ENCODE peak calls at places on chromosomes 4 and X, in seven cellular contexts. U is left lung, B is testis, O is tibial nerve, V is stomach, C is astrocyte, Z is transverse colon. H is an unnamed sample. For H3K36me3, the result is how much of the 10 kb centered on the place peaks cover.

GRCh38 chrX:129945131-129945530 is 37.3 kb upstream of the BCORL1 start:
- DNase-seq in U (no peak), C (no peak), B (no peak), V (no peak), O (no peak), Z (no peak), H (no peak)

GRCh38 chr4:112170451-112170993 is 25.3 kb downstream of the FAM241A start:
- DNase-seq in C (peak), Z (no peak), B (no peak), U (no peak), V (no peak), O (no peak), H (no peak)

GRCh38 chr4:123536225-123536624 is 139.6 kb downstream of the SPRY1 start:
- DNase-seq in Z (no peak), U (no peak), C (no peak), O (no peak), V (no peak), B (no peak), H (no peak)

GRCh38 chr4:7632341-7632740 is 197.6 kb upstream of the PSAPL1 start:
- DNase-seq in B (no peak), C (no peak), O (no peak), V (no peak), Z (no peak), U (no peak), H (peak)

GRCh38 chr4:149638073-149638472 is 177.6 kb downstream of the IQCM start:
- DNase-seq in O (no peak), B (no peak), V (no peak), U (no peak), Z (no peak), C (peak), H (no peak)

GRCh38 chrX:50100188-50100587 is 100.6 kb downstream of the AKAP4 start:
- DNase-seq in U (no peak), V (no peak), O (no peak), B (peak), C (no peak), Z (no peak), H (no peak)

GRCh38 chrX:153733651-153734240 is 9.1 kb downstream of the ABCD1 start:
- DNase-seq in V (no peak), Z (no peak), O (no peak), U (no peak), C (no peak), B (no peak), H (no peak)

GRCh38 chrX:139890991-139891700 is 41.7 kb downstream of the ATP11C start:
- DNase-seq in O (no peak), Z (no peak), U (no peak), C (peak), B (no peak), V (no peak), H (no peak)

GRCh38 chrX:110002300-110003166 is at the start of gene TMEM164:
- DNase-seq in C (peak), B (peak), U (peak), O (peak), V (peak), Z (peak), H (peak)

GRCh38 chr4:85808864-85809263 is 333.9 kb downstream of the ARHGAP24 start:
- DNase-seq in O (no peak), U (no peak), C (no peak), Z (no peak), B (no peak), V (no peak), H (no peak)

GRCh38 chrX:50962156-50962555 is 51.6 kb downstream of the BMP15 start:
- DNase-seq in B (no peak), V (no peak), C (no peak), Z (no peak), U (no peak), O (no peak), H (no peak)

GRCh38 chr4:8149664-8150063 is 8.9 kb downstream of the ABLIM2 start:
- DNase-seq in U (no peak), V (no peak), Z (no peak), O (no peak), C (no peak), B (no peak), H (peak)

GRCh38 chr4:133565379-133565778 is 416.3 kb downstream of the PCDH10 start:
- DNase-seq in B (no peak), Z (no peak), O (no peak), U (no peak), V (no peak), C (peak), H (no peak)

GRCh38 chrX:43961699-43962098 is 11.5 kb downstream of the NDP start:
- DNase-seq in U (no peak), C (no peak), B (no peak), V (no peak), O (no peak), Z (no peak), H (no peak)

GRCh38 chr4:154009191-154009590 is 220.3 kb upstream of the SFRP2 start:
- DNase-seq in Z (no peak), O (no peak), V (no peak), U (no peak), B (no peak), C (no peak), H (no peak)

GRCh38 chrX:100685284-100685996 is 41.4 kb downstream of the SRPX2 start:
- DNase-seq in O (peak), B (peak), V (peak), U (no peak), C (peak), Z (peak), H (peak)

GRCh38 chr4:145099653-145100052 is 1.5 kb downstream of the ABCE1 start:
- DNase-seq in U (no peak), C (peak), O (no peak), V (no peak), Z (no peak), B (no peak), H (no peak)

GRCh38 chr4:55318135-55318534 is 27.9 kb upstream of the SRD5A3 start:
- DNase-seq in U (no peak), B (no peak), Z (no peak), C (peak), O (no peak), V (peak), H (no peak)

GRCh38 chrX:155962906-155963305 is 34.6 kb upstream of the IL9R start:
- DNase-seq in O (no peak), B (no peak), Z (no peak), C (no peak), U (no peak), V (no peak), H (no peak)

GRCh38 chr4:25113915-25114904 is 46.0 kb downstream of the SEPSECS start:
- DNase-seq in U (no peak), B (no peak), O (no peak), V (no peak), Z (no peak), C (peak), H (no peak)

GRCh38 chr4:80926446-80926845 is 104.1 kb upstream of the BMP3 start:
- DNase-seq in V (no peak), O (no peak), B (no peak), Z (no peak), U (no peak), C (no peak), H (no peak)

GRCh38 chrX:23656684-23657083 is 10.6 kb upstream of the PRDX4 start:
- DNase-seq in V (no peak), C (peak), O (no peak), Z (no peak), U (no peak), B (no peak), H (no peak)

GRCh38 chr4:40829586-40829985 is 79.8 kb downstream of the NSUN7 start:
- DNase-seq in U (peak), C (no peak), V (no peak), O (no peak), Z (no peak), B (peak), H (no peak)

GRCh38 chrX:36577006-36577405 is 431.2 kb upstream of the FAM47C start:
- DNase-seq in B (no peak), U (no peak), O (no peak), Z (no peak), C (no peak), V (no peak), H (no peak)

GRCh38 chr4:36206012-36206411 is 38.3 kb downstream of the ARAP2 start:
- DNase-seq in U (no peak), V (no peak), O (no peak), Z (no peak), C (no peak), B (no peak), H (peak)

DNA sequence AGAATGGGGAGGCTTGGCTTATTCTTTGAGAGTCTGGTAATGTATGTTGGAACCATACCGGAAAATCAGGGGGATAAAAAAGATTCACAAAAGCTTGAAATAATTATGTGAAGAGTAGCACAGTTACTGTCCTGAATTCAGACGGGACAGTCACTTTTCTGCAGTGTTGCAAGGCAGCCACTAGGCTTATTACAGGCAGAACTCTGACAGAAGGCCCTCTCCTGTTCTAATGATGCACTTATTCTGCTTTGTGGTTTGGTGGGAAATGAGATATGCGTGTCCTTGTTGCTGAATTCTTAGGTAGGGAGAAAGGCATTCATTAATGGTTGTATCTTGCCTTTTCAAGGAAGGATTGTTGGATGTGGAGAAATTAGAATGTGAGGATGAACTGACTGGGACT is 37.2 kb downstream of the GUCY1B1 start:
- DNase-seq in Z (no peak), U (no peak), B (no peak), C (peak), O (no peak), V (no peak), H (no peak)
- TF ChIP-seq CTCF in Z (peak), U (no peak), B (peak), C (peak), O (no peak), V (no peak), H (no peak)

GRCh38 chr4:113332701-113333100 is 283.2 kb downstream of the ANK2 start:
- DNase-seq in Z (no peak), V (no peak), U (no peak), B (no peak), C (no peak), O (no peak), H (no peak)

GRCh38 chr4:113331811-113332210 is 282.4 kb downstream of the ANK2 start:
- DNase-seq in V (no peak), B (no peak), C (no peak), U (no peak), Z (no peak), O (no peak), H (no peak)

GRCh38 chr4:113335771-113336170 is 286.3 kb downstream of the ANK2 start:
- DNase-seq in O (no peak), Z (no peak), U (no peak), V (no peak), B (no peak), C (no peak), H (no peak)

GRCh38 chr4:113339430-113339813 is 290.0 kb downstream of the ANK2 start:
- DNase-seq in V (no peak), Z (no peak), B (no peak), O (no peak), U (no peak), C (no peak), H (no peak)

GRCh38 chr4:113336556-113336955 is 287.1 kb downstream of the ANK2 start:
- DNase-seq in C (no peak), Z (no peak), O (no peak), B (no peak), V (no peak), U (no peak), H (no peak)
- H3K36me3 ChIP-seq in C (under half), Z (under half), O (under half), B (under half), V (under half), U (under half), H (under half)

GRCh38 chrX:123976671-123977316 is 15.3 kb downstream of the STAG2 start:
- DNase-seq in Z (no peak), O (no peak), V (no peak), B (no peak), U (no peak), C (no peak), H (no peak)
- TF ChIP-seq CTCF in Z (no peak), O (peak), V (no peak), B (no peak), U (no peak), C (peak), H (peak)

DNA sequence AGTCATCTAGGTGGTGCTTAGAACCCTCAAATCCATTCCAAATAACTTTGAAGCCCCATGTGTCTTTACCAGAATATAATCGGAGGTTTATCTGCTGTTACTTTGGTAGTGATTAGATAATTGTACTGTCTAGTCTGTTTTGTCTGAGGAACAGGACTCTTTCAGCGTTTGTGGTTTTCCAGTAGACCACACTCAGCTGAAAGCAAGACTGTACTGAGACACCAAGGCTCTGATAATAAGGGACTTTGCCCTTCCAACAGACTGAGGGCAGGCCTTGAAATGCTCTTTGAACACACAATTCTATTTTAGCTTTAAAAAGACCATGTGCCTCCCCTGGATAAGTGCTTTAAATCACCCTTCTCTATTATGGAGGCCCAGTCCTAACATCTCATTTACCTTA is 76.1 kb downstream of the KLHL8 start:
- DNase-seq in Z (no peak), U (no peak), C (peak), O (no peak), B (no peak), V (no peak), H (no peak)
- H3K36me3 ChIP-seq in Z (under half), U (under half), C (under half), O (under half), B (under half), V (half or more), H (under half)

GRCh38 chrX:41137589-41137988 is 52.3 kb downstream of the USP9X start:
- DNase-seq in Z (no peak), O (no peak), V (no peak), C (no peak), U (no peak), B (no peak), H (no peak)
- TF ChIP-seq CTCF in Z (peak), O (no peak), V (no peak), C (peak), U (no peak), B (no peak), H (peak)

DNA sequence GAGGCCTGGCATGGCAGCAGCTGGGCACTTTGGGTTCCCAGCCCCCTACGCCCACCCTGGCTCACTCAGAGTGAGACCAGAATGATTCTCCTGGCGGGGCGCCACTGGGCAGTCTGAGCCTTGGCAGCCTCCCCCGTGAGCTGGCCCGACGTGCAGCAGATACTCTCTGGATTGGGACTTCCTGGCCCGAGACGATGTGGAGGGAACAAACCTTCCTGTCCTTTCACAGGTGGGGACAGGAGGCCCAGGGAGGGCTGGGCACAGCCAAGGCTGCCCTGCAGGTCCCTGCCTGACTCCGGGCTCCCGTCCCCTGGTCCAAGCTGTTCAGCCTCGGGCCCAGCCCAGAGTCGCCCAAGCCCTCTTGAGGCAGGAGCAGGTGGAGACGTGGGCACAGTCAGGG is 17.9 kb upstream of the ADD1 start:
- DNase-seq in Z (no peak), C (no peak), V (no peak), O (no peak), U (no peak), B (no peak), H (peak)
- H3K36me3 ChIP-seq in Z (under half), C (under half), V (half or more), O (under half), U (under half), B (under half), H (under half)